ENCODE peak calls at places on chromosomes 13 and 19, in six cellular contexts. W, Z, D, S, Q and L are unnamed samples.

GRCh38 chr13:111873676-111874178 is 193.2 kb upstream of the SOX1 start:
- DNase-seq in Q (no peak), W (no peak), S (no peak), Z (no peak), D (no peak), L (no peak)

GRCh38 chr19:16888629-16889371 is at the start of gene F2RL3:
- DNase-seq in S (peak), W (no peak), D (no peak), Q (peak), Z (no peak), L (no peak)

GRCh38 chr13:109665211-109665610 is 121.2 kb downstream of the IRS2 start:
- DNase-seq in Z (no peak), W (no peak), D (no peak), Q (no peak), S (no peak), L (no peak)

GRCh38 chr13:113903361-113903760 is 39.5 kb upstream of the GAS6 start:
- DNase-seq in D (no peak), S (no peak), W (peak), Q (no peak), Z (no peak), L (no peak)

GRCh38 chr13:109256866-109257760 is 529.3 kb downstream of the IRS2 start:
- DNase-seq in Q (no peak), D (no peak), Z (peak), S (peak), W (peak), L (peak)

GRCh38 chr13:31209172-31209818 is 9.5 kb downstream of the B3GLCT start:
- DNase-seq in Z (peak), Q (peak), D (no peak), W (peak), S (peak), L (no peak)

GRCh38 chr19:29086182-29086581 is 126.8 kb downstream of the UQCRFS1 start:
- DNase-seq in Z (no peak), S (no peak), W (no peak), D (no peak), Q (no peak), L (peak)

GRCh38 chr13:102856603-102857002 is 10.8 kb downstream of the ERCC5 start:
- DNase-seq in Z (peak), W (peak), S (peak), D (no peak), Q (peak), L (no peak)

GRCh38 chr13:94702181-94703041 is 9.9 kb downstream of the SOX21 start:
- DNase-seq in W (no peak), Z (no peak), Q (no peak), D (no peak), S (no peak), L (no peak)

GRCh38 chr13:67416047-67416925 is 186.2 kb upstream of the PCDH9 start:
- DNase-seq in S (peak), Z (peak), Q (peak), W (peak), D (no peak), L (peak)

GRCh38 chr13:86838411-86839120 is 832.6 kb upstream of the SLITRK5 start:
- DNase-seq in Q (no peak), Z (no peak), D (no peak), W (no peak), S (no peak), L (no peak)

GRCh38 chr19:8611391-8611883 is 922 bp upstream of the ADAMTS10 start:
- DNase-seq in Z (no peak), D (no peak), W (peak), S (peak), Q (peak), L (no peak)

GRCh38 chr19:45865269-45865948 is 1.3 kb downstream of the FOXA3 start:
- DNase-seq in Q (no peak), S (no peak), Z (no peak), D (no peak), W (no peak), L (no peak)

GRCh38 chr19:45514376-45515051 is 7.2 kb downstream of the VASP start:
- DNase-seq in Z (no peak), W (no peak), D (no peak), S (no peak), Q (no peak), L (no peak)

GRCh38 chr13:46796129-46796514 is 839 bp downstream of the ESD start:
- DNase-seq in D (no peak), Q (no peak), W (no peak), S (no peak), Z (no peak), L (no peak)

GRCh38 chr19:4057913-4058695 is 8.6 kb downstream of the ZBTB7A start:
- DNase-seq in D (peak), Q (peak), Z (peak), S (peak), W (peak), L (peak)

GRCh38 chr13:46679369-46680180 is 117.4 kb downstream of the ESD start:
- DNase-seq in W (peak), Q (no peak), Z (peak), S (peak), D (no peak), L (no peak)

GRCh38 chr19:41297628-41298326 is 12.2 kb upstream of the CCDC97 start:
- DNase-seq in S (no peak), W (no peak), Q (no peak), D (no peak), Z (no peak), L (no peak)

GRCh38 chr13:42174344-42175162 is 97.4 kb upstream of the AKAP11 start:
- DNase-seq in Q (no peak), D (no peak), S (peak), W (peak), Z (no peak), L (no peak)

GRCh38 chr13:98022210-98022609 is 68.7 kb downstream of the IPO5 start:
- DNase-seq in W (peak), S (peak), Z (peak), Q (no peak), D (no peak), L (no peak)

GRCh38 chr19:55638864-55639359 is 1.9 kb upstream of the ZNF580 start:
- DNase-seq in D (no peak), Z (peak), W (peak), S (peak), Q (peak), L (peak)

GRCh38 chr13:43879323-43880181 is at the start of the genes CCDC122 and LACC1:
- DNase-seq in W (peak), Z (peak), Q (peak), S (peak), D (peak), L (peak)

GRCh38 chr13:97254809-97255208 is 32.7 kb downstream of the MBNL2 start:
- DNase-seq in S (no peak), D (no peak), Z (peak), Q (no peak), W (peak), L (no peak)

GRCh38 chr19:3830841-3831589 is 37.8 kb downstream of the ZFR2 start:
- DNase-seq in Q (no peak), W (no peak), Z (no peak), S (no peak), D (no peak), L (no peak)

GRCh38 chr13:30026093-30026492 is 175.7 kb upstream of the UBL3 start:
- DNase-seq in Q (no peak), S (peak), Z (peak), D (no peak), W (peak), L (no peak)

GRCh38 chr13:28485097-28485496 is 9.8 kb downstream of the FLT1 start:
- DNase-seq in D (no peak), Z (no peak), S (no peak), W (no peak), Q (no peak), L (no peak)

GRCh38 chr13:33508060-33508459 is 222.5 kb upstream of the STARD13 start:
- DNase-seq in Q (no peak), W (no peak), Z (no peak), D (no peak), S (no peak), L (no peak)

GRCh38 chr13:95643814-95644598 is 500 bp downstream of the DZIP1 start:
- DNase-seq in S (peak), Q (peak), W (peak), Z (peak), D (no peak), L (no peak)

GRCh38 chr19:13981021-13981420 is 25.1 kb downstream of the RFX1 start:
- DNase-seq in D (no peak), S (no peak), Z (no peak), W (no peak), Q (no peak), L (no peak)

GRCh38 chr13:66558511-66558910 is 671.6 kb downstream of the PCDH9 start:
- DNase-seq in Z (peak), W (peak), D (no peak), S (peak), Q (no peak), L (no peak)

GRCh38 chr19:33085570-33086128 is 4.7 kb downstream of the GPATCH1 start:
- DNase-seq in Z (no peak), Q (no peak), W (no peak), D (no peak), S (no peak), L (no peak)

GRCh38 chr19:49677232-49677881 is at the start of gene PRMT1:
- DNase-seq in S (no peak), Q (peak), D (no peak), Z (no peak), W (peak), L (no peak)

GRCh38 chr13:26549713-26550112 is 7.8 kb upstream of the WASF3 start:
- DNase-seq in D (no peak), Z (no peak), W (no peak), S (no peak), Q (no peak), L (no peak)

GRCh38 chr13:73933795-73934194 is 200.4 kb downstream of the KLF12 start:
- DNase-seq in W (no peak), D (no peak), S (no peak), Q (no peak), Z (no peak), L (no peak)

GRCh38 chr19:38729653-38730469 is 14.4 kb downstream of the CAPN12 start:
- DNase-seq in D (no peak), S (peak), Z (peak), Q (peak), W (peak), L (peak)

GRCh38 chr13:45468676-45469075 is 3.9 kb downstream of the COG3 start:
- DNase-seq in W (no peak), Z (no peak), Q (no peak), D (no peak), S (no peak), L (no peak)

GRCh38 chr13:113573065-113573464 is 11.5 kb upstream of the TFDP1 start:
- DNase-seq in Z (no peak), S (no peak), Q (no peak), D (no peak), W (no peak), L (no peak)

GRCh38 chr13:101425623-101426022 is 9.3 kb upstream of the NALCN start:
- DNase-seq in Q (no peak), Z (no peak), W (no peak), D (no peak), S (no peak), L (no peak)
- H3K4me3 ChIP-seq in Q (no peak), Z (no peak), W (no peak), D (no peak), S (no peak), L (no peak)

GRCh38 chr19:43526884-43527859 is at the start of gene ETHE1:
- DNase-seq in D (peak), S (peak), Q (peak), Z (peak), W (peak), L (peak)
- TF ChIP-seq CTCF in D (no peak), S (no peak), Q (no peak), Z (no peak), W (no peak), L (no peak)

DNA sequence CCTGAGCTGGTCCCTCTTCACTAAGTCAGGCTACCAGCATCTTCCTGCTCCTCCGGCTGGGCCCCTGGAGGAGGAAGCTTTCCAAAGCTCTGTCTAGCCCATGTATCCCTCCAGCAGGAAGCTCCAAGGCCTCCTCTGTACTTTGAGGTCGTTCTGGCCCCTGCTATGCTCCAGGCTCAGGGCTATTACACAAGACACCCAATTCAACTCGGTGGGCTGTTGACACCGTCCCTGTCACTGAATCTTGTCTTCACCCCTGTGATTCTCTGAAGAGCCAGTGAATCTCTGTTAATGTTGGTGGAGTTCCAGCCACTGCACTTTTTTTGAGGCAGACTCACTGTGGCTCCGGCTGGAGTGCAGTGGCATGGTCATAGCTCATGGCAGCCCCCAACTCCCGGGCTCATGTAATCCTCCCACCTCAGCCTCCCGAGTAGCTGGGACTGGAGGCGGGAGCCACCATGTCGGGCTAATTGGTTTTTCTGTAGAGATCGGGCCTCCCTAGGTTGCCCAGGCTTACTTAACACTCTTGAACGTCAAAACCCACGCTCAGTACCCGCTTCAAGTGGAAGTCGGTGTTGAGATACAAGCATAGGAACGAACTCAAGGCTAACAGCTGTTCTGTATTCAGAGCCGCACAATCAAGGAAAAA is 512 bp upstream of the REX1BD start:
- DNase-seq in S (no peak), Z (no peak), D (no peak), Q (no peak), W (no peak), L (no peak)
- H3K4me3 ChIP-seq in S (peak), Z (peak), D (peak), Q (peak), W (peak), L (peak)

GRCh38 chr13:20553309-20553708 is 13.6 kb upstream of the IFT88 start:
- DNase-seq in D (no peak), W (no peak), Q (no peak), Z (no peak), S (no peak), L (no peak)

GRCh38 chr13:20561731-20562130 is 5.2 kb upstream of the IFT88 start:
- DNase-seq in Q (no peak), Z (no peak), D (no peak), S (no peak), W (no peak), L (no peak)

GRCh38 chr13:20559659-20560356 is 7.1 kb upstream of the IFT88 start:
- DNase-seq in S (no peak), Z (no peak), Q (no peak), W (no peak), D (no peak), L (no peak)

GRCh38 chr13:20558982-20559381 is 8.0 kb upstream of the IFT88 start:
- DNase-seq in S (no peak), Z (no peak), D (no peak), Q (no peak), W (no peak), L (no peak)
- TF ChIP-seq CTCF in S (no peak), Z (no peak), D (no peak), Q (no peak), W (no peak), L (no peak)